ENCODE peak calls at places on chromosomes 7 and 10, in nine cellular contexts. V, A, E, W, C, H, G, J and O are unnamed samples.

GRCh38 chr7:131530137-131530536 is 26.3 kb downstream of the PODXL start:
- DNase-seq in V (no peak), A (no peak), E (no peak), W (no peak), C (no peak), H (no peak), G (no peak), J (no peak), O (no peak)

GRCh38 chr10:114022292-114022691 is 21.4 kb upstream of the ADRB1 start:
- DNase-seq in V (no peak), A (no peak), E (no peak), W (no peak), C (no peak), H (no peak), G (no peak), J (no peak), O (no peak)

GRCh38 chr7:138072726-138073125 is 3.5 kb upstream of the AKR1D1 start:
- DNase-seq in V (no peak), A (no peak), E (no peak), W (no peak), C (no peak), H (no peak), G (no peak), J (no peak), O (no peak)

GRCh38 chr10:16521311-16522016 is at the start of gene C1QL3:
- DNase-seq in V (no peak), A (no peak), E (no peak), W (no peak), C (no peak), H (no peak), G (no peak), J (peak; percentile 21), O (no peak)

GRCh38 chr7:156156734-156157408 is 344.6 kb upstream of the SHH start:
- DNase-seq in V (peak; percentile 54), A (no peak), E (peak; percentile 67), W (no peak), C (peak; percentile 59), H (no peak), G (no peak), J (no peak), O (peak; percentile 58)

GRCh38 chr7:36790280-36790679 is 66.0 kb upstream of the AOAH start:
- DNase-seq in V (no peak), A (peak; percentile 53), E (no peak), W (no peak), C (no peak), H (no peak), G (no peak), J (no peak), O (no peak)

GRCh38 chr10:19970707-19971106 is 154.5 kb downstream of the PLXDC2 start:
- DNase-seq in V (no peak), A (no peak), E (no peak), W (no peak), C (no peak), H (no peak), G (no peak), J (no peak), O (no peak)

GRCh38 chr7:351681-352480 is 61.9 kb downstream of the FOXL3 start:
- DNase-seq in V (no peak), A (peak; percentile 61), E (no peak), W (no peak), C (no peak), H (no peak), G (no peak), J (no peak), O (no peak)

GRCh38 chr10:588246-589165 is 101.0 kb downstream of the DIP2C start:
- DNase-seq in V (no peak), A (no peak), E (peak; percentile 54), W (no peak), C (no peak), H (no peak), G (no peak), J (peak; percentile 69), O (peak; percentile 70)

GRCh38 chr10:22997102-22997501 is 69.2 kb downstream of the ARMC3 start:
- DNase-seq in V (peak; percentile 19), A (no peak), E (no peak), W (no peak), C (no peak), H (no peak), G (no peak), J (peak; percentile 15), O (no peak)

GRCh38 chr7:12949060-12950045 is 261.9 kb downstream of the ARL4A start:
- DNase-seq in V (no peak), A (no peak), E (no peak), W (no peak), C (no peak), H (no peak), G (no peak), J (peak; percentile 55), O (no peak)

GRCh38 chr10:34732926-34733325 is 82.2 kb downstream of the PARD3 start:
- DNase-seq in V (peak; percentile 57), A (no peak), E (no peak), W (no peak), C (peak; percentile 17), H (no peak), G (no peak), J (peak; percentile 64), O (no peak)

GRCh38 chr10:124183617-124184016 is 90.2 kb upstream of the CHST15 start:
- DNase-seq in V (no peak), A (no peak), E (no peak), W (no peak), C (no peak), H (no peak), G (no peak), J (no peak), O (no peak)

GRCh38 chr7:107071129-107071528 is 26.6 kb downstream of the PRKAR2B start:
- DNase-seq in V (no peak), A (no peak), E (no peak), W (no peak), C (no peak), H (no peak), G (no peak), J (no peak), O (no peak)

GRCh38 chr10:124030061-124030460 is 63.3 kb downstream of the CHST15 start:
- DNase-seq in V (no peak), A (no peak), E (peak; percentile 38), W (no peak), C (no peak), H (no peak), G (no peak), J (no peak), O (no peak)

GRCh38 chr7:31122649-31123058 is 70.5 kb downstream of the ADCYAP1R1 start:
- DNase-seq in V (peak; percentile 79), A (peak; percentile 23), E (no peak), W (peak; percentile 54), C (peak; percentile 77), H (peak; percentile 59), G (peak; percentile 78), J (peak; percentile 90), O (peak; percentile 69)

GRCh38 chr10:18723801-18724200 is 64.6 kb downstream of the ARL5B start:
- DNase-seq in V (no peak), A (no peak), E (no peak), W (no peak), C (no peak), H (no peak), G (no peak), J (no peak), O (no peak)

GRCh38 chr10:26528715-26529393 is 90.7 kb downstream of the APBB1IP start:
- DNase-seq in V (no peak), A (no peak), E (no peak), W (no peak), C (no peak), H (no peak), G (no peak), J (no peak), O (no peak)

GRCh38 chr10:26534384-26534783 is 96.2 kb downstream of the APBB1IP start:
- DNase-seq in V (peak; percentile 37), A (no peak), E (no peak), W (no peak), C (peak; percentile 15), H (no peak), G (no peak), J (no peak), O (no peak)
- TF ChIP-seq CTCF in V (peak; percentile 8), A (no peak), E (no peak), W (no peak), C (peak; percentile 63), H (no peak), G (no peak), J (no peak), O (no peak)

DNA sequence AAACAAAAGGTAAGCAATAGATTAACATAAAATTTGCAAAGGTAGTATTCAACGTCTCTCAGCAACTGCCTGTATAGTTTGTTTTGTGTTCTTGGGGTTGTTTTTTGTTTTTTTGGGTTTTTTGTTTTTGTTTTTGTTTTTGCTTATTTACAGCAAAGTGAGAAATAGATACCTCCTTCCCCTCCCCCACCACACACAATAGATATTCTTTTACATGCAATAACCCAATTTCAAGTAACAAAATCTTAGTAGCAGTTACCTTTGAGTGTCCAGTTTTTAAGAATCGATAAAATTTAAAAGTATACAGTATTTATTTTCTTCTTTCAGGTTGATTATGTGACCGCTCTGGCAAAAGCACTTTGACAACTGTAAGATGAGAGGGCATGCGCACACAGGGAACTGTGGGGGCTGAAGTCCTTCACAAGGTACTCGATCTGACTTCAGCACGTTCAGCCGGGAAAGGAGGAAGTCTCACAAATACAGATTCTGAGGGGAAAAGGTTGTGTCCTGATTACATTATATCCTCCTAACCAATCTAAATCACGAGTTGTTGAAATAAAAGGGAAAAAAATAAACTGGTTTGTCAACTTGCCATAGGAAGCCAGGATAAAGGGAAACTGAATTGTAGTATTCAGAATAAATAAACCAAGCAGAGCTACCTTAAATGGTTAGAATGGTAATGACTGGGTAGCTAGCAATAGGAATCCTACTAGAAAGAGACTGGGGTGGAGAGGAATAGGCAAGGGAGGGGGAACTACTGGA is 47.8 kb downstream of the CPEB3 start:
- DNase-seq in V (peak; percentile 58), A (peak; percentile 37), E (peak; percentile 70), W (peak; percentile 76), C (peak; percentile 21), H (peak; percentile 71), G (no peak), J (peak; percentile 64), O (no peak)
- H3K4me3 ChIP-seq in V (peak overlapping the region; percentile 30), A (peak overlapping the region; percentile 42), E (peak overlapping the region; percentile 29), W (peak overlapping the region; percentile 19), C (no peak overlapping the region), H (peak overlapping the region; percentile 40), G (peak overlapping the region; percentile 35), J (peak overlapping the region; percentile 38), O (peak overlapping the region; percentile 28)

GRCh38 chr7:44945479-44945878 is 33.3 kb downstream of the MYO1G start:
- DNase-seq in V (no peak), A (no peak), E (no peak), W (no peak), C (no peak), H (no peak), G (no peak), J (peak; percentile 8), O (no peak)
- H3K27ac ChIP-seq in V (no peak overlapping the region), A (no peak overlapping the region), E (no peak overlapping the region), W (no peak overlapping the region), C (no peak overlapping the region), H (no peak overlapping the region), G (no peak overlapping the region), J (no peak overlapping the region), O (no peak overlapping the region)

GRCh38 chr10:46541017-46541661 is 15.3 kb downstream of the GPRIN2 start:
- DNase-seq in V (no peak), A (no peak), E (peak; percentile 86), W (peak; percentile 71), C (peak; percentile 95), H (peak; percentile 76), G (peak; percentile 79), J (no peak), O (no peak)
- TF ChIP-seq CTCF in V (no peak), A (no peak), E (peak; percentile 35), W (no peak), C (no peak), H (peak; percentile 36), G (no peak), J (no peak), O (no peak)

GRCh38 chr10:4034907-4035581 is 250.0 kb upstream of the KLF6 start:
- DNase-seq in V (no peak), A (no peak), E (no peak), W (no peak), C (no peak), H (no peak), G (no peak), J (peak; percentile 41), O (no peak)
- H3K4me3 ChIP-seq in V (no peak overlapping the region), A (peak overlapping the region; percentile 47), E (peak overlapping the region; percentile 35), W (no peak overlapping the region), C (no peak overlapping the region), H (peak overlapping the region; percentile 20), G (peak overlapping the region; percentile 34), J (peak overlapping the region; percentile 11), O (peak overlapping the region; percentile 62)